ENCODE peak calls at places on chromosomes 13 and 19, in six cellular contexts. One of them, this sample, is unnamed.

GRCh38 chr13:23915308-23915707 is 18.0 kb upstream of the C1QTNF9B start:
- DNase-seq in NCI-H1092 treated with DMSO at 0.1 percent for 48 hours: peak; percentile 47
- DNase-seq in PC-9: peak; percentile 62
- DNase-seq in HL-60: no peak
- DNase-seq in B cell: no peak
- DNase-seq in Karpas-422: no peak
- DNase-seq in this sample: no peak

GRCh38 chr19:8131517-8131916 is 17.9 kb downstream of the FBN3 start:
- DNase-seq in NCI-H1092 treated with DMSO at 0.1 percent for 48 hours: no peak
- DNase-seq in PC-9: no peak
- DNase-seq in HL-60: no peak
- DNase-seq in B cell: peak; percentile 22
- DNase-seq in Karpas-422: no peak
- DNase-seq in this sample: no peak

GRCh38 chr13:24307211-24308067 is 1.9 kb upstream of the C1QTNF9 start:
- DNase-seq in NCI-H1092 treated with DMSO at 0.1 percent for 48 hours: peak; percentile 41
- DNase-seq in PC-9: peak; percentile 58
- DNase-seq in HL-60: no peak
- DNase-seq in B cell: no peak
- DNase-seq in Karpas-422: no peak
- DNase-seq in this sample: peak; percentile 1

GRCh38 chr19:46913198-46913851 is 52.5 kb downstream of the ARHGAP35 start:
- DNase-seq in NCI-H1092 treated with DMSO at 0.1 percent for 48 hours: no peak
- DNase-seq in PC-9: no peak
- DNase-seq in HL-60: no peak
- DNase-seq in B cell: no peak
- DNase-seq in Karpas-422: no peak
- DNase-seq in this sample: no peak

GRCh38 chr19:31392514-31392913 is 43.3 kb upstream of the TSHZ3 start:
- DNase-seq in NCI-H1092 treated with DMSO at 0.1 percent for 48 hours: no peak
- DNase-seq in PC-9: no peak
- DNase-seq in HL-60: no peak
- DNase-seq in B cell: no peak
- DNase-seq in Karpas-422: no peak
- DNase-seq in this sample: no peak

GRCh38 chr13:72431981-72432617 is 295.3 kb downstream of the MZT1 start:
- DNase-seq in NCI-H1092 treated with DMSO at 0.1 percent for 48 hours: no peak
- DNase-seq in PC-9: no peak
- DNase-seq in HL-60: no peak
- DNase-seq in B cell: no peak
- DNase-seq in Karpas-422: no peak
- DNase-seq in this sample: no peak

GRCh38 chr19:35935911-35936737 is at the start of gene LRFN3:
- DNase-seq in NCI-H1092 treated with DMSO at 0.1 percent for 48 hours: peak; percentile 63
- DNase-seq in PC-9: no peak
- DNase-seq in HL-60: no peak
- DNase-seq in B cell: peak; percentile 69
- DNase-seq in Karpas-422: peak; percentile 85
- DNase-seq in this sample: peak; percentile 35

GRCh38 chr19:39512964-39513363 is 2.0 kb upstream of the SELENOV start:
- DNase-seq in NCI-H1092 treated with DMSO at 0.1 percent for 48 hours: no peak
- DNase-seq in PC-9: no peak
- DNase-seq in HL-60: no peak
- DNase-seq in B cell: no peak
- DNase-seq in Karpas-422: no peak
- DNase-seq in this sample: no peak

GRCh38 chr13:102035969-102036368 is 365.9 kb downstream of the FGF14 start:
- DNase-seq in NCI-H1092 treated with DMSO at 0.1 percent for 48 hours: peak; percentile 79
- DNase-seq in PC-9: no peak
- DNase-seq in HL-60: no peak
- DNase-seq in B cell: no peak
- DNase-seq in Karpas-422: no peak
- DNase-seq in this sample: peak; percentile 34

GRCh38 chr19:55526216-55527196 is 10.4 kb downstream of the SBK2 start:
- DNase-seq in NCI-H1092 treated with DMSO at 0.1 percent for 48 hours: peak; percentile 87
- DNase-seq in PC-9: peak; percentile 84
- DNase-seq in HL-60: peak; percentile 25
- DNase-seq in B cell: no peak
- DNase-seq in Karpas-422: no peak
- DNase-seq in this sample: peak; percentile 71

GRCh38 chr13:42893346-42893745 is 98.7 kb downstream of the EPSTI1 start:
- DNase-seq in NCI-H1092 treated with DMSO at 0.1 percent for 48 hours: no peak
- DNase-seq in PC-9: no peak
- DNase-seq in HL-60: no peak
- DNase-seq in B cell: no peak
- DNase-seq in Karpas-422: no peak
- DNase-seq in this sample: no peak

GRCh38 chr19:56508282-56508778 is 675 bp downstream of the ZNF471 start:
- DNase-seq in NCI-H1092 treated with DMSO at 0.1 percent for 48 hours: no peak
- DNase-seq in PC-9: no peak
- DNase-seq in HL-60: no peak
- DNase-seq in B cell: no peak
- DNase-seq in Karpas-422: no peak
- DNase-seq in this sample: no peak

GRCh38 chr13:43786766-43787517 is at the start of gene ENOX1:
- DNase-seq in NCI-H1092 treated with DMSO at 0.1 percent for 48 hours: peak; percentile 82
- DNase-seq in PC-9: no peak
- DNase-seq in HL-60: peak; percentile 7
- DNase-seq in B cell: peak; percentile 55
- DNase-seq in Karpas-422: no peak
- DNase-seq in this sample: peak; percentile 31

GRCh38 chr13:74485757-74486156 is 351.6 kb upstream of the KLF12 start:
- DNase-seq in NCI-H1092 treated with DMSO at 0.1 percent for 48 hours: no peak
- DNase-seq in PC-9: no peak
- DNase-seq in HL-60: no peak
- DNase-seq in B cell: no peak
- DNase-seq in Karpas-422: no peak
- DNase-seq in this sample: no peak

This sample was measured in DMS79.